ENCODE peak calls at places on chromosomes 16 and 17, in five cellular contexts. One of them, this sample, is unnamed.

GRCh38 chr16:81513204-81514040 is 68.8 kb downstream of the CMIP start:
- DNase-seq in HL-60: no peak
- DNase-seq in astrocyte of the cerebellum: peak; percentile 46
- DNase-seq in lung: no peak
- DNase-seq in endothelial cell: no peak
- DNase-seq in this sample: no peak

GRCh38 chr17:67531291-67531690 is 154.2 kb downstream of the PITPNC1 start:
- DNase-seq in HL-60: no peak
- DNase-seq in astrocyte of the cerebellum: no peak
- DNase-seq in lung: no peak
- DNase-seq in endothelial cell: no peak
- DNase-seq in this sample: no peak

GRCh38 chr16:9437115-9437514 is 345.7 kb downstream of the HAPSTR1 start:
- DNase-seq in HL-60: no peak
- DNase-seq in astrocyte of the cerebellum: no peak
- DNase-seq in lung: no peak
- DNase-seq in endothelial cell: no peak
- DNase-seq in this sample: no peak

GRCh38 chr17:42288078-42288984 is at the start of gene STAT5A:
- DNase-seq in HL-60: no peak
- DNase-seq in astrocyte of the cerebellum: peak; percentile 41
- DNase-seq in lung: peak; percentile 86
- DNase-seq in endothelial cell: peak; percentile 87
- DNase-seq in this sample: peak; percentile 54

GRCh38 chr17:74431568-74432483 is at the start of gene GPRC5C:
- DNase-seq in HL-60: peak; percentile 45
- DNase-seq in astrocyte of the cerebellum: no peak
- DNase-seq in lung: peak; percentile 83
- DNase-seq in endothelial cell: peak; percentile 54
- DNase-seq in this sample: no peak

GRCh38 chr16:72850021-72850420 is 197.9 kb downstream of the ZFHX3 start:
- DNase-seq in HL-60: no peak
- DNase-seq in astrocyte of the cerebellum: no peak
- DNase-seq in lung: no peak
- DNase-seq in endothelial cell: no peak
- DNase-seq in this sample: no peak

GRCh38 chr16:81366316-81366932 is 51.7 kb downstream of the GAN start:
- DNase-seq in HL-60: no peak
- DNase-seq in astrocyte of the cerebellum: peak; percentile 47
- DNase-seq in lung: no peak
- DNase-seq in endothelial cell: no peak
- DNase-seq in this sample: peak; percentile 18

GRCh38 chr16:86924537-86924936 is 346.2 kb downstream of the FOXL1 start:
- DNase-seq in HL-60: no peak
- DNase-seq in astrocyte of the cerebellum: peak; percentile 28
- DNase-seq in lung: no peak
- DNase-seq in endothelial cell: no peak
- DNase-seq in this sample: no peak

GRCh38 chr17:62707425-62707739 is 79.9 kb downstream of the MRC2 start:
- DNase-seq in HL-60: no peak
- DNase-seq in astrocyte of the cerebellum: no peak
- DNase-seq in lung: no peak
- DNase-seq in endothelial cell: no peak
- DNase-seq in this sample: no peak

GRCh38 chr16:56263711-56264608 is 72.7 kb downstream of the GNAO1 start:
- DNase-seq in HL-60: no peak
- DNase-seq in astrocyte of the cerebellum: no peak
- DNase-seq in lung: no peak
- DNase-seq in endothelial cell: no peak
- DNase-seq in this sample: peak; percentile 22

GRCh38 chr16:66590322-66590721 is 11.1 kb downstream of the CMTM2 start:
- DNase-seq in HL-60: no peak
- DNase-seq in astrocyte of the cerebellum: no peak
- DNase-seq in lung: no peak
- DNase-seq in endothelial cell: no peak
- DNase-seq in this sample: no peak

GRCh38 chr16:51813609-51814008 is 662.5 kb upstream of the SALL1 start:
- DNase-seq in HL-60: no peak
- DNase-seq in astrocyte of the cerebellum: no peak
- DNase-seq in lung: no peak
- DNase-seq in endothelial cell: no peak
- DNase-seq in this sample: no peak

GRCh38 chr17:77385750-77386501 is 245.2 kb downstream of the SEC14L1 start:
- DNase-seq in HL-60: no peak
- DNase-seq in astrocyte of the cerebellum: no peak
- DNase-seq in lung: peak; percentile 56
- DNase-seq in endothelial cell: no peak
- DNase-seq in this sample: no peak

DNA sequence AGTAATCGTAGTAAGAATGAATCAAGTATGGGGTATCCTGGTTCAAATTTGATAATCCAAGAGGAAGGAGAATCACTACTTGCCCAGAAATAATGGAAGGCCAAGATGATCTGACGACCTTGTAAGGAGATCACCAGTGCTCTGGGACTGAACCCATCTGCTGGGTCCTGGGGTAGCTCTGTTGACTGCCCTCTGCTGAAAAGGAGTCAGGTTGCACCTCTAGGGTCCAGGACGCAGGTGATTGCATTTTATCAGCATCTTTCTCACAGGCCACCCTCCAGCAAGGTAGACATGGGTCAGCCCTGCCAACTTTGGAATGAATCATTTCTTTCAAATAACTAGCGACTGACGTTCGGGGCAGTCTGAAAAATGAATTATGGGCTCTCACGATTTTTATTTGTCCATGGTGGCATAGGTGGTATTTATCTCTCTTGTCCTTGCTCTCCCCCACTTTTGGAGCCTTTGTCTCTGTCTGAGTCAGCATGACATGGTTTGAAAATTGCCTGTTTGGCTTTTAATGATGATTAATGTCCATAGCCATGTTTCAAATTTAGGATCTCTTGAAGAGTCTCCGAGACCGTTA is 163.7 kb downstream of the MSI2 start:
- DNase-seq in HL-60: no peak
- DNase-seq in astrocyte of the cerebellum: no peak
- DNase-seq in lung: no peak
- DNase-seq in endothelial cell: no peak
- DNase-seq in this sample: no peak
- TF ChIP-seq CTCF in HL-60: no peak
- TF ChIP-seq CTCF in astrocyte of the cerebellum: no peak
- TF ChIP-seq CTCF in lung: no peak
- TF ChIP-seq CTCF in endothelial cell: no peak
- TF ChIP-seq CTCF in this sample: no peak

GRCh38 chr17:46978489-46979022 is 497 bp downstream of the RPRML start:
- DNase-seq in HL-60: no peak
- DNase-seq in astrocyte of the cerebellum: no peak
- DNase-seq in lung: no peak
- DNase-seq in endothelial cell: peak; percentile 20
- DNase-seq in this sample: no peak

GRCh38 chr17:46975287-46975686 is 3.8 kb downstream of the RPRML start:
- DNase-seq in HL-60: no peak
- DNase-seq in astrocyte of the cerebellum: no peak
- DNase-seq in lung: no peak
- DNase-seq in endothelial cell: no peak
- DNase-seq in this sample: no peak

GRCh38 chr17:46977348-46977747 is 1.7 kb downstream of the RPRML start:
- DNase-seq in HL-60: no peak
- DNase-seq in astrocyte of the cerebellum: no peak
- DNase-seq in lung: no peak
- DNase-seq in endothelial cell: peak; percentile 74
- DNase-seq in this sample: peak; percentile 61

GRCh38 chr17:46977750-46978488 is 1.1 kb downstream of the RPRML start:
- DNase-seq in HL-60: no peak
- DNase-seq in astrocyte of the cerebellum: no peak
- DNase-seq in lung: no peak
- DNase-seq in endothelial cell: no peak
- DNase-seq in this sample: no peak

DNA sequence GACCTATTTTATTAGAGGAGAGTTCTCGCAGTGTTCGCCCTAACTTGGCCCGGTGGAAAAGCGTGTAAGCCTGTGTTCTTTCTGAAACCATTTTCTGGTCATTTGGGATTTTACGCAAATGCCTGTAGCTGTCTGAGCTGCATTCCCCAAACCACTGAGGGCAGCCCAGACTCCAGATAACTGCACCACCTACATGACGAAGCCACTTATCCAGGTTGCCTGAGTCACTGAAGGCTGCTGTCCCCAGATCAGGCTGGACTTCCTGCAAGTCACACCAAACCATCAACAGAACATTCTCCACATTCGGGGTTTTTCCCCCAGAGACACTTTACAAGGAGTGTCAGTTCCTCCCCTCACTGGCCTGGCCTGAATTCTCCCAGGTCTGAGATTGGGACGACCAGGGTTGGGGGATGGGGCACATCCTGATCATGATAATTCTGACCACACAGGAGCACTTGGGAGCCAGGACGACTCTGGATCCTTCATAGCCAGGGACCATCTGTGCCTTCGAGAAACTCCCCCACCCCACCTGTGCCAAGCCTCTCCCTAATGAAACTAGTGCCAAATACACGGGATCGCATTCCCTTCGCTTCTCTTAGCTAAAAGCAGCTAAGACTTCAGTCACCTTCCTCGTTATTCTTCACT is 2.3 kb downstream of the RPRML start:
- DNase-seq in HL-60: no peak
- DNase-seq in astrocyte of the cerebellum: no peak
- DNase-seq in lung: no peak
- DNase-seq in endothelial cell: no peak
- DNase-seq in this sample: no peak
- TF ChIP-seq CTCF in HL-60: no peak
- TF ChIP-seq CTCF in astrocyte of the cerebellum: no peak
- TF ChIP-seq CTCF in lung: no peak
- TF ChIP-seq CTCF in endothelial cell: no peak
- TF ChIP-seq CTCF in this sample: no peak

DNA sequence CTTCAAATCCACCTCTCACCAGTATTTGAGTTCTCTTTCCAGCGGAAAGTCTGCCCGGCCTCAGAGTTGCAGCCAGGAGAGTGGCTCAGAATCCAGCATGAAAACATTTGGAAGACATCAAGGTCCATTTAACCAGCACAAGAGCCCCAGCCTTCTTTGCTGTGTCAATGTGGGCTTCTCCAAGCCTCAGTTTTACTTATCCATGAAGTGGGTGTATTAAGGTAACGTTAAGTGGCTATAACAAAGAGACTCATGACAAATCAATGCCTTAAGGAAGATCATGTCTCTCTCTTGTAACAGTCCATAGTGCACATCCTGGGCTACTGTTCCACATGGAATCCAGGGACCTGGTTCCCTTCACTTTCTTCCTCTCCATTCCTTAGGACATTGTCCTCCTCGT is 959 bp upstream of the SPPL2C start:
- DNase-seq in HL-60: no peak
- DNase-seq in astrocyte of the cerebellum: no peak
- DNase-seq in lung: no peak
- DNase-seq in endothelial cell: no peak
- DNase-seq in this sample: no peak
- TF ChIP-seq CTCF in HL-60: no peak
- TF ChIP-seq CTCF in astrocyte of the cerebellum: no peak
- TF ChIP-seq CTCF in lung: no peak
- TF ChIP-seq CTCF in endothelial cell: no peak
- TF ChIP-seq CTCF in this sample: no peak

GRCh38 chr16:13333336-13333735 is 431.9 kb downstream of the SHISA9 start:
- DNase-seq in HL-60: no peak
- DNase-seq in astrocyte of the cerebellum: no peak
- DNase-seq in lung: no peak
- DNase-seq in endothelial cell: no peak
- DNase-seq in this sample: no peak

GRCh38 chr16:13332713-13333255 is 431.4 kb downstream of the SHISA9 start:
- DNase-seq in HL-60: no peak
- DNase-seq in astrocyte of the cerebellum: no peak
- DNase-seq in lung: no peak
- DNase-seq in endothelial cell: no peak
- DNase-seq in this sample: no peak

GRCh38 chr16:13335894-13336293 is 434.5 kb downstream of the SHISA9 start:
- DNase-seq in HL-60: no peak
- DNase-seq in astrocyte of the cerebellum: no peak
- DNase-seq in lung: no peak
- DNase-seq in endothelial cell: no peak
- DNase-seq in this sample: no peak

GRCh38 chr16:13337482-13337881 is 436.1 kb downstream of the SHISA9 start:
- DNase-seq in HL-60: no peak
- DNase-seq in astrocyte of the cerebellum: no peak
- DNase-seq in lung: no peak
- DNase-seq in endothelial cell: no peak
- DNase-seq in this sample: no peak

GRCh38 chr16:13331918-13332317 is 430.5 kb downstream of the SHISA9 start:
- DNase-seq in HL-60: no peak
- DNase-seq in astrocyte of the cerebellum: no peak
- DNase-seq in lung: no peak
- DNase-seq in endothelial cell: no peak
- DNase-seq in this sample: no peak
- TF ChIP-seq CTCF in HL-60: no peak
- TF ChIP-seq CTCF in astrocyte of the cerebellum: peak; percentile 19
- TF ChIP-seq CTCF in lung: no peak
- TF ChIP-seq CTCF in endothelial cell: peak; percentile 49
- TF ChIP-seq CTCF in this sample: no peak